ENCODE peak calls at places on chromosomes 16 and 17, in nine cellular contexts. One of them, this sample, is unnamed.

GRCh38 chr17:3972931-3973330 is 8.7 kb upstream of the ATP2A3 start:
- DNase-seq in Caki2: no peak
- DNase-seq in heart right ventricle: no peak
- DNase-seq in substantia nigra: no peak
- DNase-seq in stimulated activated CD8-positive, alpha-beta memory T cell treated with anti-CD3 and anti-CD28 coated beads, Interleukin-7, amount 100 ng/mL, for 1 hour: no peak
- DNase-seq in activated T-cell treated with anti-CD3 and anti-CD28 coated beads for 4 hours: no peak
- DNase-seq in astrocyte of the spinal cord: no peak
- DNase-seq in cardiac fibroblast: no peak
- DNase-seq in B cell: no peak
- DNase-seq in this sample: no peak

GRCh38 chr17:76131692-76132573 is 9.1 kb downstream of the FOXJ1 start:
- DNase-seq in Caki2: no peak
- DNase-seq in heart right ventricle: no peak
- DNase-seq in substantia nigra: no peak
- DNase-seq in stimulated activated CD8-positive, alpha-beta memory T cell treated with anti-CD3 and anti-CD28 coated beads, Interleukin-7, amount 100 ng/mL, for 1 hour: no peak
- DNase-seq in activated T-cell treated with anti-CD3 and anti-CD28 coated beads for 4 hours: no peak
- DNase-seq in astrocyte of the spinal cord: no peak
- DNase-seq in cardiac fibroblast: no peak
- DNase-seq in B cell: no peak
- DNase-seq in this sample: no peak

GRCh38 chr17:538096-538973 is 176.3 kb downstream of the VPS53 start:
- DNase-seq in Caki2: no peak
- DNase-seq in heart right ventricle: no peak
- DNase-seq in substantia nigra: no peak
- DNase-seq in stimulated activated CD8-positive, alpha-beta memory T cell treated with anti-CD3 and anti-CD28 coated beads, Interleukin-7, amount 100 ng/mL, for 1 hour: no peak
- DNase-seq in activated T-cell treated with anti-CD3 and anti-CD28 coated beads for 4 hours: no peak
- DNase-seq in astrocyte of the spinal cord: peak; percentile 34
- DNase-seq in cardiac fibroblast: no peak
- DNase-seq in B cell: no peak
- DNase-seq in this sample: no peak

GRCh38 chr16:22786691-22787090 is 27.3 kb upstream of the HS3ST2 start:
- DNase-seq in Caki2: no peak
- DNase-seq in heart right ventricle: no peak
- DNase-seq in substantia nigra: no peak
- DNase-seq in stimulated activated CD8-positive, alpha-beta memory T cell treated with anti-CD3 and anti-CD28 coated beads, Interleukin-7, amount 100 ng/mL, for 1 hour: no peak
- DNase-seq in activated T-cell treated with anti-CD3 and anti-CD28 coated beads for 4 hours: no peak
- DNase-seq in astrocyte of the spinal cord: no peak
- DNase-seq in cardiac fibroblast: no peak
- DNase-seq in B cell: no peak
- DNase-seq in this sample: no peak

GRCh38 chr16:25298165-25298872 is 40.7 kb upstream of the ZKSCAN2 start:
- DNase-seq in Caki2: no peak
- DNase-seq in heart right ventricle: no peak
- DNase-seq in substantia nigra: no peak
- DNase-seq in stimulated activated CD8-positive, alpha-beta memory T cell treated with anti-CD3 and anti-CD28 coated beads, Interleukin-7, amount 100 ng/mL, for 1 hour: no peak
- DNase-seq in activated T-cell treated with anti-CD3 and anti-CD28 coated beads for 4 hours: no peak
- DNase-seq in astrocyte of the spinal cord: no peak
- DNase-seq in cardiac fibroblast: no peak
- DNase-seq in B cell: no peak
- DNase-seq in this sample: no peak

GRCh38 chr17:43983515-43984411 is 20.7 kb upstream of the NAGS start:
- DNase-seq in Caki2: no peak
- DNase-seq in heart right ventricle: peak; percentile 26
- DNase-seq in substantia nigra: no peak
- DNase-seq in stimulated activated CD8-positive, alpha-beta memory T cell treated with anti-CD3 and anti-CD28 coated beads, Interleukin-7, amount 100 ng/mL, for 1 hour: no peak
- DNase-seq in activated T-cell treated with anti-CD3 and anti-CD28 coated beads for 4 hours: no peak
- DNase-seq in astrocyte of the spinal cord: no peak
- DNase-seq in cardiac fibroblast: no peak
- DNase-seq in B cell: no peak
- DNase-seq in this sample: no peak

GRCh38 chr16:9072806-9073341 is 18.6 kb upstream of the HAPSTR1 start:
- DNase-seq in Caki2: no peak
- DNase-seq in heart right ventricle: no peak
- DNase-seq in substantia nigra: no peak
- DNase-seq in stimulated activated CD8-positive, alpha-beta memory T cell treated with anti-CD3 and anti-CD28 coated beads, Interleukin-7, amount 100 ng/mL, for 1 hour: no peak
- DNase-seq in activated T-cell treated with anti-CD3 and anti-CD28 coated beads for 4 hours: no peak
- DNase-seq in astrocyte of the spinal cord: peak; percentile 93
- DNase-seq in cardiac fibroblast: peak; percentile 90
- DNase-seq in B cell: no peak
- DNase-seq in this sample: no peak

GRCh38 chr16:85616608-85617311 is 3.6 kb downstream of the GSE1 start:
- DNase-seq in Caki2: no peak
- DNase-seq in heart right ventricle: peak; percentile 64
- DNase-seq in substantia nigra: no peak
- DNase-seq in stimulated activated CD8-positive, alpha-beta memory T cell treated with anti-CD3 and anti-CD28 coated beads, Interleukin-7, amount 100 ng/mL, for 1 hour: no peak
- DNase-seq in activated T-cell treated with anti-CD3 and anti-CD28 coated beads for 4 hours: no peak
- DNase-seq in astrocyte of the spinal cord: peak; percentile 22
- DNase-seq in cardiac fibroblast: no peak
- DNase-seq in B cell: peak; percentile 49
- DNase-seq in this sample: no peak

GRCh38 chr16:48081656-48082055 is 74.1 kb downstream of the ABCC12 start:
- DNase-seq in Caki2: peak; percentile 9
- DNase-seq in heart right ventricle: no peak
- DNase-seq in substantia nigra: no peak
- DNase-seq in stimulated activated CD8-positive, alpha-beta memory T cell treated with anti-CD3 and anti-CD28 coated beads, Interleukin-7, amount 100 ng/mL, for 1 hour: no peak
- DNase-seq in activated T-cell treated with anti-CD3 and anti-CD28 coated beads for 4 hours: no peak
- DNase-seq in astrocyte of the spinal cord: peak; percentile 91
- DNase-seq in cardiac fibroblast: peak; percentile 94
- DNase-seq in B cell: no peak
- DNase-seq in this sample: peak; percentile 17

GRCh38 chr16:68756250-68757051 is 19.4 kb downstream of the CDH1 start:
- DNase-seq in Caki2: peak; percentile 32
- DNase-seq in heart right ventricle: no peak
- DNase-seq in substantia nigra: no peak
- DNase-seq in stimulated activated CD8-positive, alpha-beta memory T cell treated with anti-CD3 and anti-CD28 coated beads, Interleukin-7, amount 100 ng/mL, for 1 hour: peak; percentile 17
- DNase-seq in activated T-cell treated with anti-CD3 and anti-CD28 coated beads for 4 hours: peak; percentile 35
- DNase-seq in astrocyte of the spinal cord: no peak
- DNase-seq in cardiac fibroblast: peak; percentile 46
- DNase-seq in B cell: peak; percentile 77
- DNase-seq in this sample: no peak

GRCh38 chr17:67221062-67221998 is 23.7 kb downstream of the HELZ start:
- DNase-seq in Caki2: no peak
- DNase-seq in heart right ventricle: no peak
- DNase-seq in substantia nigra: peak; percentile 38
- DNase-seq in stimulated activated CD8-positive, alpha-beta memory T cell treated with anti-CD3 and anti-CD28 coated beads, Interleukin-7, amount 100 ng/mL, for 1 hour: no peak
- DNase-seq in activated T-cell treated with anti-CD3 and anti-CD28 coated beads for 4 hours: no peak
- DNase-seq in astrocyte of the spinal cord: no peak
- DNase-seq in cardiac fibroblast: peak; percentile 73
- DNase-seq in B cell: no peak
- DNase-seq in this sample: peak; percentile 35

GRCh38 chr16:57480127-57480753 is 6.1 kb downstream of the DOK4 start:
- DNase-seq in Caki2: peak; percentile 40
- DNase-seq in heart right ventricle: peak; percentile 69
- DNase-seq in substantia nigra: no peak
- DNase-seq in stimulated activated CD8-positive, alpha-beta memory T cell treated with anti-CD3 and anti-CD28 coated beads, Interleukin-7, amount 100 ng/mL, for 1 hour: no peak
- DNase-seq in activated T-cell treated with anti-CD3 and anti-CD28 coated beads for 4 hours: no peak
- DNase-seq in astrocyte of the spinal cord: no peak
- DNase-seq in cardiac fibroblast: peak; percentile 75
- DNase-seq in B cell: no peak
- DNase-seq in this sample: no peak

GRCh38 chr17:43882761-43883415 is 24.4 kb downstream of the MPP2 start:
- DNase-seq in Caki2: no peak
- DNase-seq in heart right ventricle: no peak
- DNase-seq in substantia nigra: no peak
- DNase-seq in stimulated activated CD8-positive, alpha-beta memory T cell treated with anti-CD3 and anti-CD28 coated beads, Interleukin-7, amount 100 ng/mL, for 1 hour: no peak
- DNase-seq in activated T-cell treated with anti-CD3 and anti-CD28 coated beads for 4 hours: no peak
- DNase-seq in astrocyte of the spinal cord: no peak
- DNase-seq in cardiac fibroblast: no peak
- DNase-seq in B cell: no peak
- DNase-seq in this sample: no peak

GRCh38 chr17:57785032-57785431 is 39.9 kb upstream of the CCDC182 start:
- DNase-seq in Caki2: no peak
- DNase-seq in heart right ventricle: peak; percentile 67
- DNase-seq in substantia nigra: no peak
- DNase-seq in stimulated activated CD8-positive, alpha-beta memory T cell treated with anti-CD3 and anti-CD28 coated beads, Interleukin-7, amount 100 ng/mL, for 1 hour: no peak
- DNase-seq in activated T-cell treated with anti-CD3 and anti-CD28 coated beads for 4 hours: no peak
- DNase-seq in astrocyte of the spinal cord: no peak
- DNase-seq in cardiac fibroblast: no peak
- DNase-seq in B cell: no peak
- DNase-seq in this sample: no peak

GRCh38 chr17:28878981-28879380 is 18.6 kb downstream of the FLOT2 start:
- DNase-seq in Caki2: peak; percentile 57
- DNase-seq in heart right ventricle: no peak
- DNase-seq in substantia nigra: no peak
- DNase-seq in stimulated activated CD8-positive, alpha-beta memory T cell treated with anti-CD3 and anti-CD28 coated beads, Interleukin-7, amount 100 ng/mL, for 1 hour: no peak
- DNase-seq in activated T-cell treated with anti-CD3 and anti-CD28 coated beads for 4 hours: no peak
- DNase-seq in astrocyte of the spinal cord: peak; percentile 44
- DNase-seq in cardiac fibroblast: peak; percentile 55
- DNase-seq in B cell: no peak
- DNase-seq in this sample: no peak

GRCh38 chr17:58391302-58391984 is 25.9 kb downstream of the RNF43 start:
- DNase-seq in Caki2: peak; percentile 92
- DNase-seq in heart right ventricle: no peak
- DNase-seq in substantia nigra: no peak
- DNase-seq in stimulated activated CD8-positive, alpha-beta memory T cell treated with anti-CD3 and anti-CD28 coated beads, Interleukin-7, amount 100 ng/mL, for 1 hour: no peak
- DNase-seq in activated T-cell treated with anti-CD3 and anti-CD28 coated beads for 4 hours: no peak
- DNase-seq in astrocyte of the spinal cord: peak; percentile 29
- DNase-seq in cardiac fibroblast: peak; percentile 22
- DNase-seq in B cell: no peak
- DNase-seq in this sample: no peak

GRCh38 chr17:2084766-2085647 is 30.1 kb downstream of the HIC1 start:
- DNase-seq in Caki2: no peak
- DNase-seq in heart right ventricle: peak; percentile 69
- DNase-seq in substantia nigra: no peak
- DNase-seq in stimulated activated CD8-positive, alpha-beta memory T cell treated with anti-CD3 and anti-CD28 coated beads, Interleukin-7, amount 100 ng/mL, for 1 hour: no peak
- DNase-seq in activated T-cell treated with anti-CD3 and anti-CD28 coated beads for 4 hours: no peak
- DNase-seq in astrocyte of the spinal cord: peak; percentile 80
- DNase-seq in cardiac fibroblast: peak; percentile 89
- DNase-seq in B cell: no peak
- DNase-seq in this sample: no peak

GRCh38 chr16:82987767-82988166 is 361.0 kb downstream of the CDH13 start:
- DNase-seq in Caki2: no peak
- DNase-seq in heart right ventricle: no peak
- DNase-seq in substantia nigra: no peak
- DNase-seq in stimulated activated CD8-positive, alpha-beta memory T cell treated with anti-CD3 and anti-CD28 coated beads, Interleukin-7, amount 100 ng/mL, for 1 hour: no peak
- DNase-seq in activated T-cell treated with anti-CD3 and anti-CD28 coated beads for 4 hours: no peak
- DNase-seq in astrocyte of the spinal cord: peak; percentile 41
- DNase-seq in cardiac fibroblast: peak; percentile 56
- DNase-seq in B cell: no peak
- DNase-seq in this sample: no peak

GRCh38 chr16:9647981-9648701 is 534.1 kb downstream of the GRIN2A start:
- DNase-seq in Caki2: peak; percentile 27
- DNase-seq in heart right ventricle: no peak
- DNase-seq in substantia nigra: no peak
- DNase-seq in stimulated activated CD8-positive, alpha-beta memory T cell treated with anti-CD3 and anti-CD28 coated beads, Interleukin-7, amount 100 ng/mL, for 1 hour: no peak
- DNase-seq in activated T-cell treated with anti-CD3 and anti-CD28 coated beads for 4 hours: no peak
- DNase-seq in astrocyte of the spinal cord: no peak
- DNase-seq in cardiac fibroblast: peak; percentile 45
- DNase-seq in B cell: no peak
- DNase-seq in this sample: peak; percentile 58

GRCh38 chr16:10684541-10685151 is 10.1 kb downstream of the TEKT5 start:
- DNase-seq in Caki2: no peak
- DNase-seq in heart right ventricle: no peak
- DNase-seq in substantia nigra: no peak
- DNase-seq in stimulated activated CD8-positive, alpha-beta memory T cell treated with anti-CD3 and anti-CD28 coated beads, Interleukin-7, amount 100 ng/mL, for 1 hour: no peak
- DNase-seq in activated T-cell treated with anti-CD3 and anti-CD28 coated beads for 4 hours: no peak
- DNase-seq in astrocyte of the spinal cord: no peak
- DNase-seq in cardiac fibroblast: no peak
- DNase-seq in B cell: no peak
- DNase-seq in this sample: no peak

GRCh38 chr17:33241390-33241789 is 51.7 kb downstream of the ASIC2 start:
- DNase-seq in Caki2: no peak
- DNase-seq in heart right ventricle: no peak
- DNase-seq in substantia nigra: no peak
- DNase-seq in stimulated activated CD8-positive, alpha-beta memory T cell treated with anti-CD3 and anti-CD28 coated beads, Interleukin-7, amount 100 ng/mL, for 1 hour: no peak
- DNase-seq in activated T-cell treated with anti-CD3 and anti-CD28 coated beads for 4 hours: no peak
- DNase-seq in astrocyte of the spinal cord: no peak
- DNase-seq in cardiac fibroblast: peak; percentile 13
- DNase-seq in B cell: no peak
- DNase-seq in this sample: no peak

GRCh38 chr16:79278506-79278905 is 322.0 kb downstream of the MAF start:
- DNase-seq in Caki2: no peak
- DNase-seq in heart right ventricle: no peak
- DNase-seq in substantia nigra: no peak
- DNase-seq in stimulated activated CD8-positive, alpha-beta memory T cell treated with anti-CD3 and anti-CD28 coated beads, Interleukin-7, amount 100 ng/mL, for 1 hour: peak; percentile 13
- DNase-seq in activated T-cell treated with anti-CD3 and anti-CD28 coated beads for 4 hours: no peak
- DNase-seq in astrocyte of the spinal cord: no peak
- DNase-seq in cardiac fibroblast: no peak
- DNase-seq in B cell: no peak
- DNase-seq in this sample: no peak

GRCh38 chr17:49861150-49861884 is 13.4 kb upstream of the TAC4 start:
- DNase-seq in Caki2: peak; percentile 49
- DNase-seq in heart right ventricle: no peak
- DNase-seq in substantia nigra: no peak
- DNase-seq in stimulated activated CD8-positive, alpha-beta memory T cell treated with anti-CD3 and anti-CD28 coated beads, Interleukin-7, amount 100 ng/mL, for 1 hour: peak; percentile 37
- DNase-seq in activated T-cell treated with anti-CD3 and anti-CD28 coated beads for 4 hours: peak; percentile 50
- DNase-seq in astrocyte of the spinal cord: peak; percentile 7
- DNase-seq in cardiac fibroblast: peak; percentile 45
- DNase-seq in B cell: peak; percentile 61
- DNase-seq in this sample: peak; percentile 35

GRCh38 chr16:53893731-53894435 is 189.9 kb downstream of the FTO start:
- DNase-seq in Caki2: peak; percentile 64
- DNase-seq in heart right ventricle: no peak
- DNase-seq in substantia nigra: no peak
- DNase-seq in stimulated activated CD8-positive, alpha-beta memory T cell treated with anti-CD3 and anti-CD28 coated beads, Interleukin-7, amount 100 ng/mL, for 1 hour: no peak
- DNase-seq in activated T-cell treated with anti-CD3 and anti-CD28 coated beads for 4 hours: no peak
- DNase-seq in astrocyte of the spinal cord: peak; percentile 68
- DNase-seq in cardiac fibroblast: peak; percentile 85
- DNase-seq in B cell: no peak
- DNase-seq in this sample: no peak

GRCh38 chr17:78484300-78485159 is 92.7 kb downstream of the DNAH17 start:
- DNase-seq in Caki2: peak; percentile 32
- DNase-seq in heart right ventricle: no peak
- DNase-seq in substantia nigra: no peak
- DNase-seq in stimulated activated CD8-positive, alpha-beta memory T cell treated with anti-CD3 and anti-CD28 coated beads, Interleukin-7, amount 100 ng/mL, for 1 hour: peak; percentile 35
- DNase-seq in activated T-cell treated with anti-CD3 and anti-CD28 coated beads for 4 hours: peak; percentile 54
- DNase-seq in astrocyte of the spinal cord: no peak
- DNase-seq in cardiac fibroblast: peak; percentile 7
- DNase-seq in B cell: no peak
- DNase-seq in this sample: no peak

GRCh38 chr17:45441536-45442310 is 9.1 kb upstream of the ARHGAP27 start:
- DNase-seq in Caki2: no peak
- DNase-seq in heart right ventricle: no peak
- DNase-seq in substantia nigra: no peak
- DNase-seq in stimulated activated CD8-positive, alpha-beta memory T cell treated with anti-CD3 and anti-CD28 coated beads, Interleukin-7, amount 100 ng/mL, for 1 hour: no peak
- DNase-seq in activated T-cell treated with anti-CD3 and anti-CD28 coated beads for 4 hours: no peak
- DNase-seq in astrocyte of the spinal cord: no peak
- DNase-seq in cardiac fibroblast: no peak
- DNase-seq in B cell: no peak
- DNase-seq in this sample: no peak